ENCODE peak calls at places on chromosome 21, in ten cellular contexts. One of them, this sample, is unnamed.

GRCh38 chr21:43360441-43361126 is 66.3 kb downstream of the SIK1 start:
- DNase-seq in NCI-H510A: no peak
- DNase-seq in stimulated activated CD4-positive, alpha-beta T cell treated with anti-CD3 and anti-CD28 coated beads, TNF-alpha, amount 100 ng/mL, for 48 hours: no peak
- DNase-seq in HT1080: no peak
- DNase-seq in NCI-H345: no peak
- DNase-seq in cardiac septum: no peak
- DNase-seq in left lobe of liver: no peak
- DNase-seq in DMS153: no peak
- DNase-seq in choroid plexus epithelial cell: no peak
- DNase-seq in fibroblast of lung: no peak
- DNase-seq in this sample: no peak

GRCh38 chr21:45611296-45611695 is 32.2 kb upstream of the PCBP3 start:
- DNase-seq in HT1080: no peak
- DNase-seq in choroid plexus epithelial cell: no peak
- DNase-seq in cardiac septum: peak; percentile 33
- DNase-seq in fibroblast of lung: no peak
- DNase-seq in DMS153: no peak
- DNase-seq in left lobe of liver: no peak
- DNase-seq in NCI-H345: no peak
- DNase-seq in stimulated activated CD4-positive, alpha-beta T cell treated with anti-CD3 and anti-CD28 coated beads, TNF-alpha, amount 100 ng/mL, for 48 hours: no peak
- DNase-seq in NCI-H510A: no peak
- DNase-seq in this sample: no peak

GRCh38 chr21:45550552-45551210 is 8.4 kb upstream of the SLC19A1 start:
- DNase-seq in HT1080: no peak
- DNase-seq in NCI-H510A: no peak
- DNase-seq in stimulated activated CD4-positive, alpha-beta T cell treated with anti-CD3 and anti-CD28 coated beads, TNF-alpha, amount 100 ng/mL, for 48 hours: peak; percentile 54
- DNase-seq in fibroblast of lung: peak; percentile 31
- DNase-seq in cardiac septum: peak; percentile 86
- DNase-seq in DMS153: no peak
- DNase-seq in NCI-H345: no peak
- DNase-seq in choroid plexus epithelial cell: peak; percentile 36
- DNase-seq in left lobe of liver: no peak
- DNase-seq in this sample: no peak

GRCh38 chr21:27804515-27804914 is 837.6 kb upstream of the ADAMTS5 start:
- DNase-seq in choroid plexus epithelial cell: no peak
- DNase-seq in left lobe of liver: no peak
- DNase-seq in fibroblast of lung: no peak
- DNase-seq in cardiac septum: no peak
- DNase-seq in HT1080: no peak
- DNase-seq in NCI-H345: no peak
- DNase-seq in DMS153: no peak
- DNase-seq in stimulated activated CD4-positive, alpha-beta T cell treated with anti-CD3 and anti-CD28 coated beads, TNF-alpha, amount 100 ng/mL, for 48 hours: no peak
- DNase-seq in NCI-H510A: no peak
- DNase-seq in this sample: peak; percentile 32

GRCh38 chr21:29382029-29382654 is 83.4 kb downstream of the BACH1 start:
- DNase-seq in choroid plexus epithelial cell: peak; percentile 80
- DNase-seq in fibroblast of lung: peak; percentile 31
- DNase-seq in stimulated activated CD4-positive, alpha-beta T cell treated with anti-CD3 and anti-CD28 coated beads, TNF-alpha, amount 100 ng/mL, for 48 hours: no peak
- DNase-seq in NCI-H510A: no peak
- DNase-seq in HT1080: peak; percentile 76
- DNase-seq in DMS153: no peak
- DNase-seq in NCI-H345: no peak
- DNase-seq in left lobe of liver: no peak
- DNase-seq in cardiac septum: no peak
- DNase-seq in this sample: no peak

GRCh38 chr21:21163904-21164303 is 165.7 kb downstream of the NCAM2 start:
- DNase-seq in stimulated activated CD4-positive, alpha-beta T cell treated with anti-CD3 and anti-CD28 coated beads, TNF-alpha, amount 100 ng/mL, for 48 hours: no peak
- DNase-seq in cardiac septum: no peak
- DNase-seq in fibroblast of lung: peak; percentile 82
- DNase-seq in choroid plexus epithelial cell: peak; percentile 91
- DNase-seq in NCI-H345: peak; percentile 72
- DNase-seq in left lobe of liver: no peak
- DNase-seq in HT1080: peak; percentile 49
- DNase-seq in DMS153: no peak
- DNase-seq in NCI-H510A: peak; percentile 11
- DNase-seq in this sample: peak; percentile 65

GRCh38 chr21:45294509-45295291 is 7.0 kb upstream of the POFUT2 start:
- DNase-seq in HT1080: peak; percentile 93
- DNase-seq in NCI-H510A: no peak
- DNase-seq in cardiac septum: peak; percentile 91
- DNase-seq in left lobe of liver: peak; percentile 60
- DNase-seq in stimulated activated CD4-positive, alpha-beta T cell treated with anti-CD3 and anti-CD28 coated beads, TNF-alpha, amount 100 ng/mL, for 48 hours: no peak
- DNase-seq in NCI-H345: no peak
- DNase-seq in choroid plexus epithelial cell: peak; percentile 100
- DNase-seq in fibroblast of lung: peak; percentile 100
- DNase-seq in DMS153: peak; percentile 15
- DNase-seq in this sample: peak; percentile 88

GRCh38 chr21:44531606-44532128 is 8.3 kb downstream of the KRTAP10-1 start:
- DNase-seq in stimulated activated CD4-positive, alpha-beta T cell treated with anti-CD3 and anti-CD28 coated beads, TNF-alpha, amount 100 ng/mL, for 48 hours: no peak
- DNase-seq in fibroblast of lung: no peak
- DNase-seq in choroid plexus epithelial cell: no peak
- DNase-seq in cardiac septum: peak; percentile 51
- DNase-seq in HT1080: no peak
- DNase-seq in DMS153: no peak
- DNase-seq in NCI-H345: no peak
- DNase-seq in NCI-H510A: no peak
- DNase-seq in left lobe of liver: peak; percentile 39
- DNase-seq in this sample: no peak

GRCh38 chr21:37232274-37233018 is 34.7 kb downstream of the VPS26C start:
- DNase-seq in fibroblast of lung: no peak
- DNase-seq in DMS153: no peak
- DNase-seq in cardiac septum: no peak
- DNase-seq in stimulated activated CD4-positive, alpha-beta T cell treated with anti-CD3 and anti-CD28 coated beads, TNF-alpha, amount 100 ng/mL, for 48 hours: no peak
- DNase-seq in left lobe of liver: no peak
- DNase-seq in HT1080: no peak
- DNase-seq in NCI-H510A: no peak
- DNase-seq in choroid plexus epithelial cell: no peak
- DNase-seq in NCI-H345: no peak
- DNase-seq in this sample: no peak

This sample was measured in fibroblast of gingiva.